ENCODE peak calls at places on chromosomes 16 and 17, in four cellular contexts. X is thoracic aorta, Q is foreskin keratinocyte, V is neural progenitor cell. W is an unnamed sample.

GRCh38 chr16:57277586-57277985 is 6.9 kb downstream of the PLLP start:
- DNase-seq in X (no peak), Q (peak; percentile 96), V (no peak), W (peak; percentile 56)

GRCh38 chr17:22411185-22411784 is 719.0 kb downstream of the KCNJ18 start:
- DNase-seq in X (no peak), Q (no peak), V (no peak), W (no peak)

GRCh38 chr17:60751884-60752283 is 74.2 kb downstream of the BCAS3 start:
- DNase-seq in X (no peak), Q (no peak), V (no peak), W (no peak)

GRCh38 chr16:7746971-7747370 is 414.3 kb downstream of the RBFOX1 start:
- DNase-seq in X (no peak), Q (no peak), V (no peak), W (no peak)

GRCh38 chr17:58059141-58059540 is 24.1 kb upstream of the DYNLL2 start:
- DNase-seq in X (no peak), Q (no peak), V (no peak), W (no peak)

GRCh38 chr16:54504372-54504771 is 217.8 kb upstream of the IRX3 start:
- DNase-seq in X (no peak), Q (no peak), V (no peak), W (no peak)

GRCh38 chr17:17693253-17693954 is 12.1 kb downstream of the RAI1 start:
- DNase-seq in X (peak; percentile 53), Q (no peak), V (peak; percentile 85), W (no peak)

GRCh38 chr17:80109066-80109618 is 7.8 kb downstream of the GAA start:
- DNase-seq in X (no peak), Q (no peak), V (no peak), W (no peak)

GRCh38 chr17:50721194-50722010 is 2.0 kb downstream of the LUC7L3 start:
- DNase-seq in X (no peak), Q (no peak), V (no peak), W (no peak)

GRCh38 chr17:13940858-13941665 is 128.2 kb upstream of the COX10 start:
- DNase-seq in X (no peak), Q (no peak), V (no peak), W (no peak)

GRCh38 chr17:27644586-27644985 is 13.6 kb downstream of the LGALS9 start:
- DNase-seq in X (no peak), Q (no peak), V (no peak), W (no peak)

DNA sequence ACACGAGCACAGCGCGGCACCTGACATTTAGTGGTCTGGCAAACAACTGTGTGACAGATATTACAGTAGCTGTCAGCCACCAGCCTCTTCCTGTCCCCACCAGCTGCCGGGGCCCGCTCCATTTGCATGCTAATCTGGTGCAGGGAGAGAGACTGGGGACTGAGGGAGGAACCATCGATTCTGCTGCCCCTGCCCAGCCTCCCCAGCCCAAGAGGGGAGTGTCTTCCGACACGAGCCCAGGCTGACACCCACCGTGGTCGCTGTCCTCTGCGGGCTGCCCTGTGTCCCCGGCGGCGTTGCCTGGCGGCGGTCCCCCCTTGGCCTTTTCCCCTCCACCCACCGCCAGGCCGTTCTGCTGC is 12.8 kb downstream of the NDUFAF8 start:
- DNase-seq in X (no peak), Q (no peak), V (no peak), W (no peak)
- H3K27ac ChIP-seq in X (no peak overlapping the region), Q (no peak overlapping the region), V (no peak overlapping the region), W (no peak overlapping the region)

DNA sequence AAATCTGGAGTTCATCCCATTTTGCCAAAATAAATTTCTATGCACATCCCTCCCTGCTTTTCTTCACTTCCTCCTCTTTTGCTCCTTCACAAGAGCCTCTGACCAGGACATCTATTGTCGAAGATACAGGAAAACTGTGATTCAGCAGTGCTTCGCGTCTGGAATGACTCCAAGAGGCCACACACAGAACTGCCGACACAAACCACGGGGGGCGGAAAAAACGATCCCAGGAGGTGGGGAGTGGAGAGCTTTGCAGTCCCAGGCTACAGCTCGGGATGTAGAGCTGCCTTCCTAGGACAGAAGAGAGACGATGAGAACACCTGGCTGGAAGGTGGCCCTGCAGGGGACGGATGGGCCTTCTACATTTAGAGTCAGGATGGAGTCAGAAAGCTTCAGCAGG is 102.8 kb downstream of the XYLT1 start:
- DNase-seq in X (no peak), Q (no peak), V (peak; percentile 77), W (no peak)
- TF ChIP-seq CTCF in X (no peak), Q (no peak), V (peak; percentile 34), W (no peak)

GRCh38 chr16:13435873-13436474 is 484.0 kb upstream of the ERCC4 start:
- DNase-seq in X (no peak), Q (no peak), V (peak; percentile 28), W (no peak)
- H3K27ac ChIP-seq in X (no peak overlapping the region), Q (no peak overlapping the region), V (no peak overlapping the region), W (no peak overlapping the region)

GRCh38 chr17:63943745-63944144 is 11.6 kb upstream of the CD79B start:
- DNase-seq in X (no peak), Q (no peak), V (no peak), W (no peak)
- TF ChIP-seq CTCF in X (no peak), Q (no peak), V (peak; percentile 25), W (no peak)

DNA sequence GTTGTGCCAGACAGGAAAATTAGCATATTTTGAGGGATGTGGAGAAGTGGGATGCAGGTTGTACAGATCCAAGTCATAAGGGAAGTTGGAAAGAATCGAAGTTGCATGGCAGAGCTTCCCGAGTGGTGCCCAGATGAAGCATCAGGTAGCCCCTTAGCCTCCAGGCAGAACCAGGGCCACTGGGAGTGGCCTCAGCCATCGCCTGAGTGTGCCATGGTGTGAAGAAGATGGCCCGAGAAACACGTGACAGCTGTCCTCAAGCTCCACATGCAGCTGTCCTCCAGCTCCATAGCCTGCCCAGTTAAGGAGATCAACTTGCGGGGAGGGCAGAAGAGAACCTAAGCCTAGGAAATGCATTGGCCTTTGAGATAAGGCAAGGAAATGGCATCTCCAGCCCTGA is 33.5 kb downstream of the TMC6 start:
- DNase-seq in X (no peak), Q (no peak), V (no peak), W (no peak)
- H3K27ac ChIP-seq in X (no peak overlapping the region), Q (no peak overlapping the region), V (no peak overlapping the region), W (no peak overlapping the region)

W was measured in CD4-positive, alpha-beta T cell.